ENCODE peak calls at places on chromosomes 12 and 14, in five cellular contexts. One of them, this sample, is unnamed.

GRCh38 chr12:117101953-117102833 is 3.0 kb upstream of the TESC start:
- DNase-seq in ovary: no peak
- DNase-seq in psoas muscle: no peak
- DNase-seq in suprapubic skin: no peak
- DNase-seq in lung: no peak
- DNase-seq in this sample: no peak

GRCh38 chr12:39144613-39145061 is 239.2 kb upstream of the CPNE8 start:
- DNase-seq in ovary: no peak
- DNase-seq in psoas muscle: peak; percentile 40
- DNase-seq in suprapubic skin: no peak
- DNase-seq in lung: no peak
- DNase-seq in this sample: no peak

GRCh38 chr12:52506858-52507715 is 13.1 kb downstream of the KRT5 start:
- DNase-seq in ovary: no peak
- DNase-seq in psoas muscle: no peak
- DNase-seq in suprapubic skin: no peak
- DNase-seq in lung: no peak
- DNase-seq in this sample: no peak

GRCh38 chr12:62600038-62600437 is 133.4 kb downstream of the MON2 start:
- DNase-seq in ovary: no peak
- DNase-seq in psoas muscle: no peak
- DNase-seq in suprapubic skin: no peak
- DNase-seq in lung: no peak
- DNase-seq in this sample: no peak

GRCh38 chr14:46401066-46401465 is 250.5 kb downstream of the RPL10L start:
- DNase-seq in ovary: no peak
- DNase-seq in psoas muscle: no peak
- DNase-seq in suprapubic skin: no peak
- DNase-seq in lung: no peak
- DNase-seq in this sample: no peak

GRCh38 chr12:95173392-95174251 is 43.6 kb downstream of the FGD6 start:
- DNase-seq in ovary: peak; percentile 85
- DNase-seq in psoas muscle: peak; percentile 69
- DNase-seq in suprapubic skin: no peak
- DNase-seq in lung: peak; percentile 58
- DNase-seq in this sample: peak; percentile 9

GRCh38 chr14:57326253-57326652 is 57.5 kb downstream of the AP5M1 start:
- DNase-seq in ovary: no peak
- DNase-seq in psoas muscle: no peak
- DNase-seq in suprapubic skin: no peak
- DNase-seq in lung: no peak
- DNase-seq in this sample: no peak

GRCh38 chr12:103495783-103496456 is at the start of gene C12orf42:
- DNase-seq in ovary: no peak
- DNase-seq in psoas muscle: no peak
- DNase-seq in suprapubic skin: no peak
- DNase-seq in lung: no peak
- DNase-seq in this sample: no peak

GRCh38 chr12:93706824-93707223 is 29.6 kb downstream of the CRADD start:
- DNase-seq in ovary: no peak
- DNase-seq in psoas muscle: no peak
- DNase-seq in suprapubic skin: no peak
- DNase-seq in lung: no peak
- DNase-seq in this sample: no peak

GRCh38 chr12:122845041-122845864 is 10.0 kb downstream of the HIP1R start:
- DNase-seq in ovary: no peak
- DNase-seq in psoas muscle: peak; percentile 38
- DNase-seq in suprapubic skin: peak; percentile 77
- DNase-seq in lung: no peak
- DNase-seq in this sample: no peak

GRCh38 chr14:98598576-98598975 is 673.4 kb downstream of the BCL11B start:
- DNase-seq in ovary: no peak
- DNase-seq in psoas muscle: no peak
- DNase-seq in suprapubic skin: no peak
- DNase-seq in lung: peak; percentile 23
- DNase-seq in this sample: no peak

GRCh38 chr14:106518054-106518943 is 991.9 kb downstream of the TMEM121 start:
- DNase-seq in ovary: no peak
- DNase-seq in psoas muscle: peak; percentile 55
- DNase-seq in suprapubic skin: no peak
- DNase-seq in lung: peak; percentile 38
- DNase-seq in this sample: no peak

GRCh38 chr12:19120795-19121194 is 8.7 kb upstream of the PLEKHA5 start:
- DNase-seq in ovary: no peak
- DNase-seq in psoas muscle: no peak
- DNase-seq in suprapubic skin: no peak
- DNase-seq in lung: no peak
- DNase-seq in this sample: no peak

GRCh38 chr12:124352257-124352656 is 57.4 kb downstream of the RFLNA start:
- DNase-seq in ovary: no peak
- DNase-seq in psoas muscle: no peak
- DNase-seq in suprapubic skin: no peak
- DNase-seq in lung: no peak
- DNase-seq in this sample: no peak

GRCh38 chr12:51377099-51377984 is 13.9 kb downstream of the GALNT6 start:
- DNase-seq in ovary: peak; percentile 47
- DNase-seq in psoas muscle: no peak
- DNase-seq in suprapubic skin: no peak
- DNase-seq in lung: no peak
- DNase-seq in this sample: no peak

GRCh38 chr14:40762685-40763084 is 844.0 kb upstream of the LRFN5 start:
- DNase-seq in ovary: no peak
- DNase-seq in psoas muscle: no peak
- DNase-seq in suprapubic skin: no peak
- DNase-seq in lung: no peak
- DNase-seq in this sample: no peak

GRCh38 chr14:57317248-57317833 is 48.6 kb downstream of the AP5M1 start:
- DNase-seq in ovary: peak; percentile 74
- DNase-seq in psoas muscle: peak; percentile 52
- DNase-seq in suprapubic skin: peak; percentile 81
- DNase-seq in lung: peak; percentile 81
- DNase-seq in this sample: peak; percentile 66

GRCh38 chr12:116542345-116542950 is 16.7 kb upstream of the MAP1LC3B2 start:
- DNase-seq in ovary: no peak
- DNase-seq in psoas muscle: no peak
- DNase-seq in suprapubic skin: no peak
- DNase-seq in lung: no peak
- DNase-seq in this sample: peak; percentile 64

GRCh38 chr12:79296871-79297270 is 393.9 kb downstream of the PAWR start:
- DNase-seq in ovary: no peak
- DNase-seq in psoas muscle: no peak
- DNase-seq in suprapubic skin: no peak
- DNase-seq in lung: no peak
- DNase-seq in this sample: no peak

GRCh38 chr12:132561784-132562156 is 48.6 kb downstream of the LRCOL1 start:
- DNase-seq in ovary: no peak
- DNase-seq in psoas muscle: no peak
- DNase-seq in suprapubic skin: no peak
- DNase-seq in lung: no peak
- DNase-seq in this sample: peak; percentile 37

GRCh38 chr12:91001306-91001705 is 3.5 kb downstream of the EPYC start:
- DNase-seq in ovary: no peak
- DNase-seq in psoas muscle: no peak
- DNase-seq in suprapubic skin: no peak
- DNase-seq in lung: no peak
- DNase-seq in this sample: no peak

GRCh38 chr12:92142251-92142896 is 3.3 kb downstream of the BTG1 start:
- DNase-seq in ovary: no peak
- DNase-seq in psoas muscle: no peak
- DNase-seq in suprapubic skin: no peak
- DNase-seq in lung: no peak
- DNase-seq in this sample: no peak

GRCh38 chr12:59194794-59195193 is 274.5 kb upstream of the LRIG3 start:
- DNase-seq in ovary: no peak
- DNase-seq in psoas muscle: no peak
- DNase-seq in suprapubic skin: no peak
- DNase-seq in lung: no peak
- DNase-seq in this sample: no peak
- TF ChIP-seq CTCF in ovary: no peak
- TF ChIP-seq CTCF in psoas muscle: no peak
- TF ChIP-seq CTCF in suprapubic skin: no peak
- TF ChIP-seq CTCF in lung: no peak
- TF ChIP-seq CTCF in this sample: no peak

DNA sequence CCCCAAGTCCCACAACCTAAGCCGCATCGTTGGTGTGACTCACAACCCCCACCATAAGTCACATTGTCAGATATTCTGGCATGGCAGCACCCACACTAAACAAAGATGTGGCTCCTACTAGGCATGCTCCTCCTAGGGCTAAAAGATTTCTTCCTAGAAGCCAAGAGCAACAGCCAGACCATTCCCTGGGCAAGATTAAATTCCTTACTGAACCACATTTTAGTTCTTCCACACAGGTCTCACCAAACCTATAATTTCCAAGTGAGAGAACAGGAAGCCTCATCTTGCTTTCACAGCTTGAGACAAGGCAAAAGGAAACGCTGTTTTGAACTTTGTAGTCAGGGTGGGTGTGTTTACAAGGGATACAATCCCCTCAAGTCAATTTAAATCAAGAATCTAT is 632.8 kb downstream of the DIO2 start:
- DNase-seq in ovary: no peak
- DNase-seq in psoas muscle: no peak
- DNase-seq in suprapubic skin: no peak
- DNase-seq in lung: no peak
- DNase-seq in this sample: no peak
- H3K9me3 ChIP-seq in ovary: no peaks in the 10 kb centered on the region
- H3K9me3 ChIP-seq in psoas muscle: no peaks in the 10 kb centered on the region
- H3K9me3 ChIP-seq in suprapubic skin: no peaks in the 10 kb centered on the region
- H3K9me3 ChIP-seq in lung: no peaks in the 10 kb centered on the region
- H3K9me3 ChIP-seq in this sample: no peaks in the 10 kb centered on the region

GRCh38 chr14:90228478-90228877 is 27.9 kb upstream of the PSMC1 start:
- DNase-seq in ovary: no peak
- DNase-seq in psoas muscle: no peak
- DNase-seq in suprapubic skin: no peak
- DNase-seq in lung: no peak
- DNase-seq in this sample: no peak
- TF ChIP-seq CTCF in ovary: no peak
- TF ChIP-seq CTCF in psoas muscle: no peak
- TF ChIP-seq CTCF in suprapubic skin: no peak
- TF ChIP-seq CTCF in lung: no peak
- TF ChIP-seq CTCF in this sample: no peak

GRCh38 chr12:5807538-5808219 is 137.4 kb downstream of the ANO2 start:
- DNase-seq in ovary: no peak
- DNase-seq in psoas muscle: no peak
- DNase-seq in suprapubic skin: no peak
- DNase-seq in lung: no peak
- DNase-seq in this sample: no peak
- H3K9me3 ChIP-seq in ovary: no peaks in the 10 kb centered on the region
- H3K9me3 ChIP-seq in psoas muscle: no peaks in the 10 kb centered on the region
- H3K9me3 ChIP-seq in suprapubic skin: no peaks in the 10 kb centered on the region
- H3K9me3 ChIP-seq in lung: no peaks in the 10 kb centered on the region
- H3K9me3 ChIP-seq in this sample: no peaks in the 10 kb centered on the region

DNA sequence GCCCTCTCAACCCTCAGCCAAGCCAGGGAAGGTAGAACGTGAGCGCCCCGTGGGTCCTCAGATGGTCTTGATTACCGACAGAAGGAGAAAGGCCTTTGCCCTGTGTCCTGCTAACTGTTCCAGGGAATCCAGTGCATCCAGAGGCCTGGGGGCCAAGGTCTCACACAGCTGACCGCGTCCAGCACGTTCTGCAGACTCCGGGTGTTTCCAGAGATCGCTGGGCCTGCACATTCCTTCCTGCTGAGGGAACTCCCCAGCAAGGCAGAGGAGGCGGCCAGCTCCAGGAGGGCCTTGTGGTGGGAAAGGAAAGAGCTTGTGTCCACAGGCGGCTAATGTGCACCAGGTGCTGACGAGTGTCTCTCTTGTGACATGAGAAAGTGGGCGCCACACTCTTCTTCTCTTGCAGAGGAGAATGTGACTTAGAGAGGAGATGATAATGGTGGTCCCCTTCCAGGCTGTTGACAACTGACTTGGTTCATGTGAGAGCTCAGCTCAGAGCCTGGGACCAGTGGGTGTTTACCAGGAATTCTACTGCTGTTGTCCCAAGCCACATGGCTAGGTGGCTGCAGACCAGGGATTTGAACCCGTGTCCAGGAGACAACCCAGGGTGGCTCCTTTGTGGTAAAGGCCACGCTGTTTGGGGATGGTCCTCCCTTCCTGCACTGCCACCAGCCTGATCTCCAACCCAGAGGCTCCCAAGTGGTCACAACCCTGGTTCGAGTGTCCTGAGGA is 46.8 kb upstream of the DLK1 start:
- DNase-seq in ovary: peak; percentile 88
- DNase-seq in psoas muscle: peak; percentile 75
- DNase-seq in suprapubic skin: no peak
- DNase-seq in lung: peak; percentile 39
- DNase-seq in this sample: no peak
- TF ChIP-seq CTCF in ovary: peak; percentile 77
- TF ChIP-seq CTCF in psoas muscle: no peak
- TF ChIP-seq CTCF in suprapubic skin: no peak
- TF ChIP-seq CTCF in lung: no peak
- TF ChIP-seq CTCF in this sample: no peak

GRCh38 chr14:44403194-44403593 is 103.9 kb downstream of the FSCB start:
- DNase-seq in ovary: no peak
- DNase-seq in psoas muscle: no peak
- DNase-seq in suprapubic skin: no peak
- DNase-seq in lung: no peak
- DNase-seq in this sample: no peak
- H3K9me3 ChIP-seq in ovary: no peaks in the 10 kb centered on the region
- H3K9me3 ChIP-seq in psoas muscle: no peaks in the 10 kb centered on the region
- H3K9me3 ChIP-seq in suprapubic skin: no peaks in the 10 kb centered on the region
- H3K9me3 ChIP-seq in lung: no peaks in the 10 kb centered on the region
- H3K9me3 ChIP-seq in this sample: no peaks in the 10 kb centered on the region